ENCODE peak calls at places on chromosomes 3 and 15, in four cellular contexts. W is H9, V is mesendoderm, J is H1. D is an unnamed sample.

GRCh38 chr3:197022405-197023231 is 7.0 kb downstream of the MELTF start:
- DNase-seq in W (peak; percentile 32), V (peak; percentile 14), J (no peak), D (no peak)

GRCh38 chr3:191329654-191330308 is 545 bp downstream of the UTS2B start:
- DNase-seq in J (peak; percentile 52), V (peak; percentile 84), W (peak; percentile 50), D (peak; percentile 71)

GRCh38 chr3:115469649-115470048 is 153.7 kb upstream of the GAP43 start:
- DNase-seq in V (no peak), J (no peak), W (no peak), D (no peak)

GRCh38 chr15:77508541-77509505 is 88.1 kb downstream of the HMG20A start:
- DNase-seq in W (no peak), V (no peak), J (no peak), D (peak; percentile 71)

GRCh38 chr3:41681479-41681878 is 280.4 kb downstream of the ULK4 start:
- DNase-seq in J (no peak), V (peak; percentile 96), W (no peak), D (peak; percentile 92)

GRCh38 chr15:39058371-39059131 is 493.9 kb upstream of the RASGRP1 start:
- DNase-seq in V (no peak), W (no peak), J (no peak), D (no peak)

GRCh38 chr3:177320765-177321247 is 123.5 kb upstream of the TBL1XR1 start:
- DNase-seq in W (no peak), V (no peak), J (no peak), D (no peak)

GRCh38 chr15:82850242-82850591 is 40.8 kb downstream of the WHAMM start:
- DNase-seq in V (peak; percentile 50), J (no peak), W (peak; percentile 49), D (peak; percentile 5)

GRCh38 chr3:75737831-75738493 is 47.4 kb downstream of the ZNF717 start:
- DNase-seq in W (no peak), J (no peak), V (peak; percentile 64), D (peak; percentile 10)

GRCh38 chr3:142802891-142803290 is 79.1 kb downstream of the TRPC1 start:
- DNase-seq in W (no peak), J (no peak), V (no peak), D (no peak)

GRCh38 chr15:33068531-33068990 is 126.0 kb downstream of the FMN1 start:
- DNase-seq in J (no peak), V (peak; percentile 78), W (peak; percentile 53), D (no peak)

GRCh38 chr3:151709847-151710246 is 23.9 kb upstream of the AADACL2 start:
- DNase-seq in W (no peak), J (no peak), V (no peak), D (peak; percentile 85)

GRCh38 chr15:22895465-22896190 is 57.2 kb downstream of the NIPA2 start:
- DNase-seq in V (peak; percentile 85), W (no peak), J (no peak), D (peak; percentile 34)

GRCh38 chr3:64190517-64191515 is 34.5 kb downstream of the PRICKLE2 start:
- DNase-seq in V (no peak), J (no peak), W (no peak), D (peak; percentile 94)

GRCh38 chr15:40084657-40085056 is 24.0 kb downstream of the BMF start:
- DNase-seq in J (no peak), W (no peak), V (no peak), D (no peak)

GRCh38 chr15:72239652-72240051 is 8.7 kb upstream of the PKM start:
- DNase-seq in V (no peak), J (no peak), W (no peak), D (no peak)

GRCh38 chr3:42906085-42906904 is at the start of gene ZNF662:
- DNase-seq in V (no peak), J (no peak), W (peak; percentile 33), D (no peak)

GRCh38 chr3:52298147-52299098 is 10.8 kb downstream of the GLYCTK start:
- DNase-seq in V (no peak), J (no peak), W (peak; percentile 44), D (no peak)

GRCh38 chr3:54685213-54685612 is 242.6 kb downstream of the LRTM1 start:
- DNase-seq in W (no peak), J (no peak), V (no peak), D (no peak)

GRCh38 chr3:149572796-149573414 is 84.9 kb downstream of the WWTR1 start:
- DNase-seq in V (no peak), J (no peak), W (no peak), D (peak; percentile 85)

GRCh38 chr3:182276512-182276911 is 516.8 kb upstream of the ATP11B start:
- DNase-seq in J (no peak), V (no peak), W (no peak), D (no peak)

GRCh38 chr15:93477721-93478120 is 388.7 kb upstream of the RGMA start:
- DNase-seq in J (peak; percentile 52), V (no peak), W (no peak), D (no peak)

GRCh38 chr3:12392101-12392878 is 92.0 kb upstream of the TSEN2 start:
- DNase-seq in V (no peak), J (no peak), W (no peak), D (no peak)

GRCh38 chr15:64948916-64949315 is 37.2 kb downstream of the ANKDD1A start:
- DNase-seq in V (no peak), J (peak; percentile 41), W (no peak), D (no peak)

GRCh38 chr3:193782280-193782654 is 189.3 kb downstream of the OPA1 start:
- DNase-seq in V (peak; percentile 98), W (peak; percentile 60), J (no peak), D (no peak)

GRCh38 chr3:140427786-140428185 is 250.1 kb upstream of the TRIM42 start:
- DNase-seq in W (no peak), V (no peak), J (peak; percentile 16), D (no peak)

GRCh38 chr3:133330043-133330442 is 69.8 kb upstream of the BFSP2 start:
- DNase-seq in J (no peak), V (peak; percentile 81), W (peak; percentile 54), D (no peak)

GRCh38 chr3:134342269-134342668 is 32.0 kb downstream of the AMOTL2 start:
- DNase-seq in W (no peak), J (no peak), V (no peak), D (no peak)

GRCh38 chr15:52013151-52013791 is 5.7 kb upstream of the MAPK6 start:
- DNase-seq in V (no peak), W (no peak), J (no peak), D (peak; percentile 80)

GRCh38 chr15:22912256-22912655 is 67.9 kb downstream of the CYFIP1 start:
- DNase-seq in W (no peak), V (no peak), J (no peak), D (no peak)

GRCh38 chr15:58282060-58282708 is 144.0 kb downstream of the AQP9 start:
- DNase-seq in J (no peak), W (no peak), V (no peak), D (no peak)

GRCh38 chr15:73368301-73369072 is at the start of gene HCN4:
- DNase-seq in W (peak; percentile 84), V (peak; percentile 81), J (peak; percentile 85), D (no peak)

GRCh38 chr3:123305192-123305591 is 103.4 kb downstream of the SEC22A start:
- DNase-seq in V (no peak), W (no peak), J (no peak), D (no peak)

GRCh38 chr3:157261000-157261399 is 101.1 kb upstream of the CCNL1 start:
- DNase-seq in J (no peak), V (no peak), W (no peak), D (no peak)

GRCh38 chr3:106560451-106560966 is 691.7 kb upstream of the CBLB start:
- DNase-seq in J (no peak), V (no peak), W (no peak), D (peak; percentile 71)

GRCh38 chr3:56693750-56694149 is 10.7 kb upstream of the TASOR start:
- DNase-seq in W (no peak), V (no peak), J (no peak), D (no peak)

GRCh38 chr3:56688191-56688590 is 5.1 kb upstream of the TASOR start:
- DNase-seq in W (no peak), V (no peak), J (no peak), D (no peak)

GRCh38 chr3:56689303-56689702 is 6.2 kb upstream of the TASOR start:
- DNase-seq in W (no peak), J (no peak), V (no peak), D (no peak)

GRCh38 chr3:56694852-56695563 is 11.9 kb upstream of the TASOR start:
- DNase-seq in W (no peak), J (no peak), V (no peak), D (no peak)

GRCh38 chr3:56691165-56692000 is 8.3 kb upstream of the TASOR start:
- DNase-seq in J (no peak), W (no peak), V (no peak), D (peak; percentile 1)
- H2BK120ac ChIP-seq in J (no peak overlapping the region), W (no peak overlapping the region), V (no peak overlapping the region), D (no peak overlapping the region)

GRCh38 chr3:130111185-130111864 is 29.7 kb downstream of the ALG1L2 start:
- DNase-seq in J (peak; percentile 98), W (peak; percentile 99), V (peak; percentile 99), D (peak; percentile 97)
- H2BK120ac ChIP-seq in J (no peak overlapping the region), W (no peak overlapping the region), V (no peak overlapping the region), D (peak overlapping the region; percentile 73)

GRCh38 chr3:188948658-188949400 is 222.9 kb upstream of the TPRG1 start:
- DNase-seq in W (no peak), J (no peak), V (peak; percentile 51), D (peak; percentile 96)
- H2BK120ac ChIP-seq in W (no peak overlapping the region), J (peak overlapping the region; percentile 25), V (no peak overlapping the region), D (peak overlapping the region; percentile 87)

GRCh38 chr3:72245183-72245811 is 460.3 kb upstream of the PROK2 start:
- DNase-seq in W (no peak), J (no peak), V (no peak), D (no peak)

GRCh38 chr3:72247126-72247525 is 462.2 kb upstream of the PROK2 start:
- DNase-seq in V (no peak), J (no peak), W (no peak), D (no peak)

GRCh38 chr3:72248389-72248761 is 463.4 kb upstream of the PROK2 start:
- DNase-seq in W (no peak), J (no peak), V (no peak), D (no peak)

GRCh38 chr3:72246685-72247084 is 461.7 kb upstream of the PROK2 start:
- DNase-seq in V (no peak), J (no peak), W (no peak), D (no peak)

GRCh38 chr3:72247645-72248388 is 462.9 kb upstream of the PROK2 start:
- DNase-seq in V (no peak), W (no peak), J (no peak), D (no peak)
- H2BK120ac ChIP-seq in V (no peak overlapping the region), W (no peak overlapping the region), J (no peak overlapping the region), D (no peak overlapping the region)

GRCh38 chr3:69485489-69485888 is 99.6 kb upstream of the FRMD4B start:
- DNase-seq in J (no peak), W (no peak), V (no peak), D (no peak)
- H2BK120ac ChIP-seq in J (no peak overlapping the region), W (no peak overlapping the region), V (no peak overlapping the region), D (no peak overlapping the region)

GRCh38 chr3:125140817-125141595 is 71.5 kb downstream of the SLC12A8 start:
- DNase-seq in W (no peak), V (no peak), J (no peak), D (no peak)
- H2BK120ac ChIP-seq in W (no peak overlapping the region), V (no peak overlapping the region), J (no peak overlapping the region), D (peak overlapping the region; percentile 95)

GRCh38 chr15:101246824-101247745 is 4.8 kb downstream of the CHSY1 start:
- DNase-seq in J (no peak), V (no peak), W (no peak), D (no peak)
- H2BK120ac ChIP-seq in J (no peak overlapping the region), V (no peak overlapping the region), W (no peak overlapping the region), D (no peak overlapping the region)

D was measured in IMR-90.